ENCODE peak calls at places on chromosome 6, in six cellular contexts. One of them, this sample, is unnamed.

GRCh38 chr6:87759491-87760010 is 57.5 kb upstream of the AKIRIN2 start:
- DNase-seq in HEK293T: no peak
- DNase-seq in RPMI7951: no peak
- DNase-seq in Calu3: no peak
- DNase-seq in gastrocnemius medialis: no peak
- DNase-seq in EH: no peak
- DNase-seq in this sample: no peak

GRCh38 chr6:169778646-169779045 is 27.2 kb downstream of the ERMARD start:
- DNase-seq in HEK293T: no peak
- DNase-seq in RPMI7951: no peak
- DNase-seq in Calu3: no peak
- DNase-seq in gastrocnemius medialis: no peak
- DNase-seq in EH: no peak
- DNase-seq in this sample: no peak

GRCh38 chr6:72031471-72031870 is 145.1 kb downstream of the RIMS1 start:
- DNase-seq in HEK293T: no peak
- DNase-seq in RPMI7951: no peak
- DNase-seq in Calu3: no peak
- DNase-seq in gastrocnemius medialis: no peak
- DNase-seq in EH: peak; percentile 30
- DNase-seq in this sample: peak; percentile 16

GRCh38 chr6:73942581-73942980 is 246.6 kb downstream of the CD109 start:
- DNase-seq in HEK293T: no peak
- DNase-seq in RPMI7951: peak; percentile 18
- DNase-seq in Calu3: peak; percentile 9
- DNase-seq in gastrocnemius medialis: no peak
- DNase-seq in EH: peak; percentile 72
- DNase-seq in this sample: peak; percentile 20

GRCh38 chr6:50236164-50236563 is 186.4 kb upstream of the DEFB112 start:
- DNase-seq in HEK293T: no peak
- DNase-seq in RPMI7951: no peak
- DNase-seq in Calu3: no peak
- DNase-seq in gastrocnemius medialis: no peak
- DNase-seq in EH: no peak
- DNase-seq in this sample: no peak

GRCh38 chr6:84691978-84692623 is 72.3 kb downstream of the TBX18 start:
- DNase-seq in HEK293T: no peak
- DNase-seq in RPMI7951: no peak
- DNase-seq in Calu3: no peak
- DNase-seq in gastrocnemius medialis: no peak
- DNase-seq in EH: no peak
- DNase-seq in this sample: no peak

GRCh38 chr6:138999949-139000725 is 12.1 kb upstream of the REPS1 start:
- DNase-seq in HEK293T: no peak
- DNase-seq in RPMI7951: peak; percentile 39
- DNase-seq in Calu3: no peak
- DNase-seq in gastrocnemius medialis: no peak
- DNase-seq in EH: peak; percentile 61
- DNase-seq in this sample: peak; percentile 46

GRCh38 chr6:35489995-35490791 is 6.7 kb downstream of the TEAD3 start:
- DNase-seq in HEK293T: no peak
- DNase-seq in RPMI7951: no peak
- DNase-seq in Calu3: no peak
- DNase-seq in gastrocnemius medialis: no peak
- DNase-seq in EH: peak; percentile 93
- DNase-seq in this sample: peak; percentile 53

GRCh38 chr6:28354688-28355554 is 5.2 kb downstream of the ZKSCAN3 start:
- DNase-seq in HEK293T: no peak
- DNase-seq in RPMI7951: no peak
- DNase-seq in Calu3: no peak
- DNase-seq in gastrocnemius medialis: no peak
- DNase-seq in EH: no peak
- DNase-seq in this sample: no peak

GRCh38 chr6:159608961-159609673 is 83.9 kb downstream of the SOD2 start:
- DNase-seq in HEK293T: peak; percentile 39
- DNase-seq in RPMI7951: peak; percentile 56
- DNase-seq in Calu3: peak; percentile 58
- DNase-seq in gastrocnemius medialis: no peak
- DNase-seq in EH: peak; percentile 40
- DNase-seq in this sample: peak; percentile 76

GRCh38 chr6:115668781-115669180 is 391.9 kb downstream of the FRK start:
- DNase-seq in HEK293T: no peak
- DNase-seq in RPMI7951: no peak
- DNase-seq in Calu3: no peak
- DNase-seq in gastrocnemius medialis: no peak
- DNase-seq in EH: no peak
- DNase-seq in this sample: no peak

GRCh38 chr6:41228616-41229015 is 467 bp downstream of the TREML4 start:
- DNase-seq in HEK293T: peak; percentile 28
- DNase-seq in RPMI7951: no peak
- DNase-seq in Calu3: no peak
- DNase-seq in gastrocnemius medialis: no peak
- DNase-seq in EH: peak; percentile 22
- DNase-seq in this sample: peak; percentile 4

GRCh38 chr6:54856137-54856536 is 9.6 kb downstream of the FAM83B start:
- DNase-seq in HEK293T: no peak
- DNase-seq in RPMI7951: no peak
- DNase-seq in Calu3: peak; percentile 25
- DNase-seq in gastrocnemius medialis: no peak
- DNase-seq in EH: no peak
- DNase-seq in this sample: no peak

GRCh38 chr6:1940381-1940780 is 305.0 kb downstream of the GMDS start:
- DNase-seq in HEK293T: no peak
- DNase-seq in RPMI7951: no peak
- DNase-seq in Calu3: no peak
- DNase-seq in gastrocnemius medialis: no peak
- DNase-seq in EH: no peak
- DNase-seq in this sample: peak; percentile 74

GRCh38 chr6:42156638-42157037 is 14.2 kb upstream of the C6orf132 start:
- DNase-seq in HEK293T: no peak
- DNase-seq in RPMI7951: no peak
- DNase-seq in Calu3: no peak
- DNase-seq in gastrocnemius medialis: no peak
- DNase-seq in EH: no peak
- DNase-seq in this sample: no peak